ENCODE peak calls at places on chromosome 6, in eight cellular contexts. L is lower lobe of right lung; Y is CD8-positive, alpha-beta T cell; V is HepG2; R is MM.1S; E is CD8-positive, alpha-beta memory T cell; Q is H1; I is body of pancreas. P is an unnamed sample.
A peak's percentile ranks its signal among the peaks of the same experiment; 100 is the strongest.

GRCh38 chr6:71332012-71332411 is 43.4 kb downstream of the OGFRL1 start:
- DNase-seq in L (no peak), E (no peak), I (no peak), Q (no peak), R (no peak), Y (no peak), V (no peak), P (no peak)

GRCh38 chr6:90277301-90278011 is 19.2 kb downstream of the BACH2 start:
- DNase-seq in R (no peak), I (no peak), E (no peak), L (no peak), Q (no peak), Y (no peak), V (no peak), P (no peak)

GRCh38 chr6:39085129-39085528 is 29.9 kb downstream of the SAYSD1 start:
- DNase-seq in L (no peak), V (no peak), E (no peak), Q (no peak), I (no peak), R (no peak), Y (no peak), P (no peak)

GRCh38 chr6:101662111-101662897 is 268.8 kb downstream of the GRIK2 start:
- DNase-seq in V (no peak), R (peak; percentile 39), E (no peak), I (no peak), L (no peak), Q (no peak), Y (no peak), P (no peak)

GRCh38 chr6:41548098-41548840 is 2.1 kb downstream of the FOXP4 start:
- DNase-seq in R (no peak), I (peak; percentile 46), Q (no peak), Y (peak; percentile 38), E (no peak), L (peak; percentile 73), V (no peak), P (no peak)

GRCh38 chr6:119148102-119148824 is 69.8 kb upstream of the FAM184A start:
- DNase-seq in V (peak; percentile 79), I (peak; percentile 80), Q (no peak), L (no peak), R (peak; percentile 53), E (no peak), Y (no peak), P (peak; percentile 37)

GRCh38 chr6:81929828-81930227 is 177.3 kb upstream of the TENT5A start:
- DNase-seq in Y (no peak), Q (no peak), L (no peak), V (no peak), I (no peak), E (no peak), R (no peak), P (no peak)

GRCh38 chr6:128742900-128743299 is 140.0 kb upstream of the LAMA2 start:
- DNase-seq in L (no peak), I (no peak), E (no peak), R (no peak), Q (no peak), V (no peak), Y (no peak), P (no peak)

GRCh38 chr6:328184-328670 is 35.9 kb downstream of the DUSP22 start:
- DNase-seq in L (peak; percentile 43), I (peak; percentile 63), R (peak; percentile 99), E (no peak), Q (no peak), Y (no peak), V (no peak), P (no peak)

GRCh38 chr6:6758546-6758914 is 170.0 kb downstream of the LY86 start:
- DNase-seq in V (no peak), Y (no peak), L (no peak), Q (no peak), E (no peak), I (no peak), R (no peak), P (no peak)

GRCh38 chr6:16158943-16159557 is 30.2 kb downstream of the MYLIP start:
- DNase-seq in Y (no peak), Q (no peak), V (no peak), L (no peak), I (no peak), E (no peak), R (no peak), P (no peak)

GRCh38 chr6:27472182-27472616 is 706 bp downstream of the ZNF184 start:
- DNase-seq in Q (no peak), E (peak; percentile 83), V (peak; percentile 62), R (peak; percentile 68), L (peak; percentile 66), I (peak; percentile 66), Y (peak; percentile 83), P (peak; percentile 66)

GRCh38 chr6:126380072-126380583 is 40.2 kb downstream of the CENPW start:
- DNase-seq in L (no peak), I (no peak), Q (no peak), V (peak; percentile 78), R (no peak), E (no peak), Y (no peak), P (no peak)

GRCh38 chr6:25232478-25232877 is 46.7 kb upstream of the CARMIL1 start:
- DNase-seq in Q (no peak), V (no peak), L (no peak), R (no peak), Y (no peak), I (no peak), E (no peak), P (no peak)

GRCh38 chr6:26394289-26394688 is 7.8 kb upstream of the BTN3A1 start:
- DNase-seq in R (no peak), V (peak; percentile 42), E (no peak), I (peak; percentile 13), Q (no peak), Y (no peak), L (no peak), P (peak; percentile 58)

GRCh38 chr6:113122060-113122459 is 735.1 kb upstream of the MARCKS start:
- DNase-seq in Q (peak; percentile 51), E (no peak), I (peak; percentile 3), Y (no peak), R (no peak), L (no peak), V (peak; percentile 25), P (peak; percentile 83)

GRCh38 chr6:118580585-118581419 is 32.7 kb downstream of the PLN start:
- DNase-seq in Y (peak; percentile 21), R (peak; percentile 59), L (no peak), E (peak; percentile 29), V (peak; percentile 75), I (peak; percentile 55), Q (peak; percentile 15), P (peak; percentile 47)

GRCh38 chr6:85866758-85867401 is 224.2 kb upstream of the SYNCRIP start:
- DNase-seq in E (no peak), Q (no peak), V (no peak), Y (no peak), L (no peak), R (no peak), I (no peak), P (no peak)

GRCh38 chr6:44621846-44622245 is 234.3 kb downstream of the CDC5L start:
- DNase-seq in Q (no peak), I (no peak), Y (no peak), R (no peak), L (no peak), E (no peak), V (no peak), P (no peak)

GRCh38 chr6:31525553-31525931 is 3.2 kb upstream of the MCCD1 start:
- DNase-seq in Q (no peak), R (no peak), L (no peak), I (no peak), Y (no peak), V (no peak), E (no peak), P (no peak)
- H3K27ac ChIP-seq in Q (no peak overlapping the region), R (no peak overlapping the region), L (peak overlapping the region; percentile 11), I (no peak overlapping the region), Y (no peak overlapping the region), V (no peak overlapping the region), E (no peak overlapping the region), P (no peak overlapping the region)

GRCh38 chr6:79632580-79632979 is 1.5 kb downstream of the SH3BGRL2 start:
- DNase-seq in E (no peak), Q (no peak), Y (no peak), R (no peak), L (no peak), V (peak; percentile 44), I (no peak), P (no peak)
- H3K4me3 ChIP-seq in E (no peak overlapping the region), Q (no peak overlapping the region), Y (no peak overlapping the region), R (no peak overlapping the region), L (peak overlapping the region; percentile 73), V (peak overlapping the region; percentile 76), I (no peak overlapping the region), P (no peak overlapping the region)

GRCh38 chr6:34138924-34139323 is 7.0 kb downstream of the GRM4 start:
- DNase-seq in L (no peak), R (no peak), I (no peak), Y (no peak), E (no peak), V (no peak), Q (no peak), P (no peak)

GRCh38 chr6:34142599-34142998 is 3.3 kb downstream of the GRM4 start:
- DNase-seq in R (peak; percentile 50), L (peak; percentile 38), V (no peak), Q (no peak), Y (no peak), I (no peak), E (no peak), P (no peak)

GRCh38 chr6:34142046-34142445 is 3.8 kb downstream of the GRM4 start:
- DNase-seq in E (no peak), V (no peak), Y (no peak), I (no peak), Q (no peak), L (no peak), R (no peak), P (no peak)

GRCh38 chr6:34138191-34138590 is 7.7 kb downstream of the GRM4 start:
- DNase-seq in E (no peak), Q (no peak), R (no peak), L (no peak), I (no peak), Y (no peak), V (no peak), P (no peak)

GRCh38 chr6:34140075-34140474 is 5.8 kb downstream of the GRM4 start:
- DNase-seq in L (no peak), V (no peak), E (no peak), I (no peak), Q (no peak), Y (no peak), R (no peak), P (no peak)
- H3K27me3 ChIP-seq in L (peaks cover 87% of the 10 kb centered on the region), V (peaks cover 19% of the 10 kb centered on the region), E (peaks cover 54% of the 10 kb centered on the region), I (no peaks in the 10 kb centered on the region), Q (peaks cover 4% of the 10 kb centered on the region), Y (peaks cover 50% of the 10 kb centered on the region), R (peaks cover 87% of the 10 kb centered on the region), P (no peaks in the 10 kb centered on the region)

GRCh38 chr6:150253489-150253888 is 110.6 kb downstream of the PPP1R14C start:
- DNase-seq in L (no peak), Q (no peak), E (no peak), R (no peak), Y (no peak), V (no peak), I (no peak), P (no peak)

GRCh38 chr6:150254671-150255228 is 111.9 kb downstream of the PPP1R14C start:
- DNase-seq in R (no peak), V (no peak), L (no peak), I (no peak), Y (no peak), E (no peak), Q (no peak), P (no peak)

GRCh38 chr6:150251566-150252186 is 108.8 kb downstream of the PPP1R14C start:
- DNase-seq in L (no peak), E (no peak), I (no peak), Q (no peak), Y (no peak), R (no peak), V (no peak), P (peak; percentile 81)

GRCh38 chr6:150250826-150251225 is 108.0 kb downstream of the PPP1R14C start:
- DNase-seq in Q (no peak), R (no peak), Y (no peak), E (no peak), L (no peak), I (no peak), V (no peak), P (peak; percentile 78)

GRCh38 chr6:150252714-150253444 is 110.0 kb downstream of the PPP1R14C start:
- DNase-seq in L (no peak), V (no peak), Q (no peak), E (no peak), I (no peak), R (no peak), Y (no peak), P (no peak)
- H3K27ac ChIP-seq in L (no peak overlapping the region), V (no peak overlapping the region), Q (no peak overlapping the region), E (no peak overlapping the region), I (no peak overlapping the region), R (no peak overlapping the region), Y (no peak overlapping the region), P (no peak overlapping the region)